ENCODE peak calls at places on chromosome 13, in six cellular contexts. One of them, this sample, is unnamed.

GRCh38 chr13:88622362-88622973 is 951.3 kb downstream of the SLITRK5 start:
- DNase-seq in progenitor cell of endocrine pancreas: no peak
- DNase-seq in A549: no peak
- DNase-seq in body of pancreas: no peak
- DNase-seq in stomach: no peak
- DNase-seq in heart left ventricle: no peak
- DNase-seq in this sample: no peak

GRCh38 chr13:32048816-32049215 is 17.2 kb downstream of the FRY start:
- DNase-seq in progenitor cell of endocrine pancreas: no peak
- DNase-seq in A549: no peak
- DNase-seq in body of pancreas: no peak
- DNase-seq in stomach: no peak
- DNase-seq in heart left ventricle: no peak
- DNase-seq in this sample: no peak

GRCh38 chr13:107284168-107284567 is 716.2 kb upstream of the ARGLU1 start:
- DNase-seq in progenitor cell of endocrine pancreas: no peak
- DNase-seq in A549: no peak
- DNase-seq in body of pancreas: no peak
- DNase-seq in stomach: no peak
- DNase-seq in heart left ventricle: no peak
- DNase-seq in this sample: no peak

GRCh38 chr13:43597599-43597945 is 189.2 kb downstream of the ENOX1 start:
- DNase-seq in progenitor cell of endocrine pancreas: no peak
- DNase-seq in A549: no peak
- DNase-seq in body of pancreas: no peak
- DNase-seq in stomach: no peak
- DNase-seq in heart left ventricle: no peak
- DNase-seq in this sample: no peak

GRCh38 chr13:113975416-113975815 is 1.5 kb upstream of the C13orf46 start:
- DNase-seq in progenitor cell of endocrine pancreas: no peak
- DNase-seq in A549: no peak
- DNase-seq in body of pancreas: peak
- DNase-seq in stomach: no peak
- DNase-seq in heart left ventricle: no peak
- DNase-seq in this sample: no peak

GRCh38 chr13:92823059-92823458 is 403.5 kb upstream of the GPC6 start:
- DNase-seq in progenitor cell of endocrine pancreas: no peak
- DNase-seq in A549: no peak
- DNase-seq in body of pancreas: no peak
- DNase-seq in stomach: no peak
- DNase-seq in heart left ventricle: no peak
- DNase-seq in this sample: no peak

GRCh38 chr13:87889241-87889640 is 218.1 kb downstream of the SLITRK5 start:
- DNase-seq in progenitor cell of endocrine pancreas: no peak
- DNase-seq in A549: no peak
- DNase-seq in body of pancreas: no peak
- DNase-seq in stomach: no peak
- DNase-seq in heart left ventricle: no peak
- DNase-seq in this sample: no peak

GRCh38 chr13:100674848-100675659 is 459 bp upstream of the TMTC4 start:
- DNase-seq in progenitor cell of endocrine pancreas: peak
- DNase-seq in A549: peak
- DNase-seq in body of pancreas: peak
- DNase-seq in stomach: peak
- DNase-seq in heart left ventricle: peak
- DNase-seq in this sample: peak

GRCh38 chr13:107554355-107554905 is 660.9 kb downstream of the LIG4 start:
- DNase-seq in progenitor cell of endocrine pancreas: no peak
- DNase-seq in A549: no peak
- DNase-seq in body of pancreas: no peak
- DNase-seq in stomach: no peak
- DNase-seq in heart left ventricle: no peak
- DNase-seq in this sample: no peak

GRCh38 chr13:112057736-112058518 is 9.0 kb upstream of the SOX1 start:
- DNase-seq in progenitor cell of endocrine pancreas: peak
- DNase-seq in A549: no peak
- DNase-seq in body of pancreas: no peak
- DNase-seq in stomach: no peak
- DNase-seq in heart left ventricle: no peak
- DNase-seq in this sample: no peak

GRCh38 chr13:51583875-51584730 is at the start of gene WDFY2:
- DNase-seq in progenitor cell of endocrine pancreas: peak
- DNase-seq in A549: peak
- DNase-seq in body of pancreas: peak
- DNase-seq in stomach: peak
- DNase-seq in heart left ventricle: peak
- DNase-seq in this sample: peak
- TF ChIP-seq CTCF in progenitor cell of endocrine pancreas: no peak
- TF ChIP-seq CTCF in A549: no peak
- TF ChIP-seq CTCF in body of pancreas: peak
- TF ChIP-seq CTCF in stomach: no peak
- TF ChIP-seq CTCF in heart left ventricle: no peak
- TF ChIP-seq CTCF in this sample: no peak

DNA sequence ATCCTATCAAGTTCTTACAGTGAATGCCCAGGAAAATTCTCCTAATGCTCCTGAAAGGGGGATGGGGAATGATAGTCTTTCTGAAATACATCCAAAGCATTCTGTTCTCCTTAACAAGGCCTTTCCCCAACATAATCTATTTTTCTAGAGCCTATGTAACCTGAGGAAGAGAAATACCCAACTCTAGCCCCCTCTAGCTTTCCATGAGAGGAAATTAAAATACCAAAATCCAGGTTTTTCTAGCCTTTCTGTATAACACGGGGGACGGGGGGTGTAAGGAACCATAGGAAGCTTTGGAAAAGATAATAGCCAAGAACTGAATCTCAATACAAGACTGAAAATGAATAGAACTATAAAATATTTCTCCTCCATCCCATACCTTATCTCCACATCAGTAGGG is 815.9 kb downstream of the SLITRK6 start:
- DNase-seq in progenitor cell of endocrine pancreas: no peak
- DNase-seq in A549: no peak
- DNase-seq in body of pancreas: no peak
- DNase-seq in stomach: no peak
- DNase-seq in heart left ventricle: no peak
- DNase-seq in this sample: no peak
- TF ChIP-seq CTCF in progenitor cell of endocrine pancreas: no peak
- TF ChIP-seq CTCF in A549: no peak
- TF ChIP-seq CTCF in body of pancreas: no peak
- TF ChIP-seq CTCF in stomach: no peak
- TF ChIP-seq CTCF in heart left ventricle: no peak
- TF ChIP-seq CTCF in this sample: no peak

GRCh38 chr13:27976362-27977177 is 7.5 kb upstream of the CDX2 start:
- DNase-seq in progenitor cell of endocrine pancreas: peak
- DNase-seq in A549: no peak
- DNase-seq in body of pancreas: peak
- DNase-seq in stomach: peak
- DNase-seq in heart left ventricle: no peak
- DNase-seq in this sample: no peak
- TF ChIP-seq CTCF in progenitor cell of endocrine pancreas: no peak
- TF ChIP-seq CTCF in A549: no peak
- TF ChIP-seq CTCF in body of pancreas: no peak
- TF ChIP-seq CTCF in stomach: no peak
- TF ChIP-seq CTCF in heart left ventricle: no peak
- TF ChIP-seq CTCF in this sample: no peak

GRCh38 chr13:75357576-75358295 is 124.2 kb downstream of the TBC1D4 start:
- DNase-seq in progenitor cell of endocrine pancreas: no peak
- DNase-seq in A549: peak
- DNase-seq in body of pancreas: no peak
- DNase-seq in stomach: no peak
- DNase-seq in heart left ventricle: peak
- DNase-seq in this sample: no peak
- TF ChIP-seq CTCF in progenitor cell of endocrine pancreas: peak
- TF ChIP-seq CTCF in A549: peak
- TF ChIP-seq CTCF in body of pancreas: peak
- TF ChIP-seq CTCF in stomach: peak
- TF ChIP-seq CTCF in heart left ventricle: peak
- TF ChIP-seq CTCF in this sample: peak